ENCODE peak calls at places on chromosome X, in ten cellular contexts. H, B, Z, G, Q, F, V, L, J and Y are unnamed samples.

GRCh38 chrX:32591589-32591988 is 619.8 kb downstream of the DMD start:
- DNase-seq in L (no peak), B (no peak), Z (no peak), V (no peak), F (no peak), H (no peak), G (no peak), J (no peak), Q (no peak), Y (no peak)

GRCh38 chrX:46587158-46587557 is 13.6 kb downstream of the CHST7 start:
- DNase-seq in H (peak), L (no peak), Z (no peak), B (peak), J (no peak), F (no peak), G (no peak), V (no peak), Q (no peak), Y (no peak)

GRCh38 chrX:29478336-29479069 is 736.9 kb upstream of the MAGEB2 start:
- DNase-seq in V (no peak), J (no peak), F (no peak), Q (peak), L (peak), H (peak), G (peak), B (peak), Z (peak), Y (no peak)

GRCh38 chrX:724256-724655 is 93.7 kb downstream of the SHOX start:
- DNase-seq in F (no peak), G (no peak), B (peak), J (no peak), L (no peak), Z (no peak), H (peak), Q (no peak), V (no peak), Y (no peak)

GRCh38 chrX:107567370-107567769 is 60.9 kb upstream of the PRPS1 start:
- DNase-seq in G (no peak), L (no peak), B (no peak), H (no peak), Q (no peak), V (no peak), J (no peak), Z (no peak), F (no peak), Y (no peak)

GRCh38 chrX:97074400-97074799 is 190.7 kb downstream of the RPA4 start:
- DNase-seq in J (no peak), F (no peak), B (no peak), L (no peak), H (peak), G (no peak), Z (no peak), Q (no peak), V (no peak), Y (no peak)

GRCh38 chrX:96770315-96770714 is 85.7 kb downstream of the DIAPH2 start:
- DNase-seq in Q (peak), H (peak), G (no peak), F (no peak), L (peak), B (peak), J (no peak), Z (no peak), V (peak), Y (no peak)

GRCh38 chrX:50180073-50180940 is 20.5 kb downstream of the AKAP4 start:
- DNase-seq in G (no peak), B (peak), L (no peak), H (peak), Q (peak), J (no peak), V (no peak), F (no peak), Z (no peak), Y (no peak)

GRCh38 chrX:17689971-17690409 is 47.3 kb upstream of the SCML1 start:
- DNase-seq in G (no peak), Q (peak), J (peak), B (peak), L (peak), H (peak), Z (no peak), V (peak), F (no peak), Y (no peak)

GRCh38 chrX:108312938-108313337 is 125.3 kb downstream of the COL4A6 start:
- DNase-seq in Z (no peak), V (peak), G (peak), B (peak), F (no peak), H (peak), L (peak), Q (peak), J (no peak), Y (peak)

GRCh38 chrX:40132751-40133150 is 35.0 kb upstream of the BCOR start:
- DNase-seq in V (no peak), J (peak), F (no peak), G (no peak), H (peak), Z (no peak), B (no peak), Q (no peak), L (no peak), Y (peak)

GRCh38 chrX:130071611-130072349 is 38.5 kb downstream of the ELF4 start:
- DNase-seq in V (no peak), H (no peak), Z (no peak), Q (no peak), G (no peak), J (no peak), L (no peak), F (peak), B (no peak), Y (no peak)

GRCh38 chrX:136768469-136769084 is 12.2 kb downstream of the ARHGEF6 start:
- DNase-seq in H (peak), B (peak), G (peak), Q (peak), F (peak), L (peak), J (peak), V (peak), Z (peak), Y (peak)

GRCh38 chrX:29813174-29813573 is 402.2 kb upstream of the MAGEB2 start:
- DNase-seq in J (no peak), H (no peak), L (no peak), B (peak), V (no peak), Q (no peak), F (no peak), G (no peak), Z (no peak), Y (no peak)

GRCh38 chrX:96474357-96475125 is 210.1 kb upstream of the DIAPH2 start:
- DNase-seq in L (no peak), F (no peak), V (no peak), Q (no peak), G (no peak), J (no peak), B (no peak), H (no peak), Z (no peak), Y (no peak)

GRCh38 chrX:46547857-46548256 is 2.6 kb upstream of the ZNF674 start:
- DNase-seq in Q (no peak), J (no peak), V (no peak), L (no peak), F (no peak), Z (no peak), H (peak), G (no peak), B (no peak), Y (no peak)

GRCh38 chrX:10939384-10939783 is 171.7 kb upstream of the HCCS start:
- DNase-seq in F (no peak), G (peak), L (no peak), B (no peak), J (no peak), Z (no peak), Q (no peak), V (no peak), H (no peak), Y (no peak)

GRCh38 chrX:39559229-39559628 is 538.5 kb downstream of the BCOR start:
- DNase-seq in B (no peak), Z (no peak), H (peak), V (no peak), G (no peak), J (no peak), Q (no peak), F (no peak), L (no peak), Y (no peak)

GRCh38 chrX:30212172-30212571 is 3.2 kb upstream of the MAGEB2 start:
- DNase-seq in J (no peak), F (no peak), H (no peak), V (no peak), B (no peak), L (no peak), G (no peak), Z (no peak), Q (no peak), Y (no peak)

GRCh38 chrX:65971151-65971550 is 68.7 kb downstream of the VSIG4 start:
- DNase-seq in B (no peak), L (no peak), H (no peak), G (no peak), Q (no peak), F (peak), J (no peak), V (no peak), Z (no peak), Y (no peak)

GRCh38 chrX:97070346-97070745 is 186.6 kb downstream of the RPA4 start:
- DNase-seq in Q (no peak), H (no peak), B (no peak), G (no peak), L (no peak), J (no peak), F (no peak), Z (no peak), V (no peak), Y (no peak)

GRCh38 chrX:40273356-40274050 is 175.7 kb upstream of the BCOR start:
- DNase-seq in Z (no peak), G (no peak), L (peak), J (no peak), V (no peak), B (no peak), H (no peak), Q (no peak), F (no peak), Y (peak)

GRCh38 chrX:53398216-53398615 is 24.2 kb downstream of the SMC1A start:
- DNase-seq in Q (no peak), B (no peak), J (no peak), H (peak), Z (no peak), F (no peak), V (no peak), G (no peak), L (no peak), Y (no peak)

GRCh38 chrX:111168314-111168713 is 72.3 kb downstream of the PAK3 start:
- DNase-seq in G (no peak), B (peak), L (peak), F (no peak), H (peak), Q (peak), Z (no peak), J (no peak), V (no peak), Y (no peak)

GRCh38 chrX:155334486-155335316 is at the start of gene CLIC2:
- DNase-seq in V (no peak), F (no peak), J (no peak), L (no peak), B (peak), H (peak), Z (peak), Q (no peak), G (no peak), Y (peak)

GRCh38 chrX:124984140-124984813 is 335.4 kb upstream of the TEX13C start:
- DNase-seq in J (no peak), B (no peak), G (no peak), V (no peak), Z (no peak), L (no peak), F (no peak), Q (no peak), H (no peak), Y (no peak)

GRCh38 chrX:69317721-69318120 is 152.5 kb upstream of the PJA1 start:
- DNase-seq in J (no peak), L (no peak), V (no peak), G (no peak), Q (no peak), F (no peak), B (no peak), Z (no peak), H (no peak), Y (no peak)

GRCh38 chrX:12497832-12498591 is 293.2 kb upstream of the PRPS2 start:
- DNase-seq in Z (no peak), F (no peak), J (no peak), G (no peak), L (peak), V (no peak), Q (peak), H (no peak), B (peak), Y (no peak)

GRCh38 chrX:129843209-129843458 is 552 bp downstream of the ZDHHC9 start:
- DNase-seq in L (no peak), V (no peak), H (no peak), G (no peak), J (no peak), Z (no peak), Q (no peak), F (no peak), B (no peak), Y (no peak)

GRCh38 chrX:141278306-141278705 is 36.0 kb upstream of the SPANXC start:
- DNase-seq in V (no peak), B (peak), J (no peak), F (no peak), G (no peak), Z (no peak), H (peak), L (peak), Q (peak), Y (no peak)

GRCh38 chrX:9285342-9285771 is 179.5 kb upstream of the TBL1X start:
- DNase-seq in J (no peak), L (no peak), Z (no peak), F (no peak), V (no peak), Q (no peak), B (peak), H (no peak), G (no peak), Y (no peak)

GRCh38 chrX:2183193-2183725 is 317.5 kb downstream of the DHRSX start:
- DNase-seq in Z (no peak), H (no peak), V (no peak), F (no peak), B (no peak), J (no peak), L (no peak), G (peak), Q (no peak), Y (no peak)

GRCh38 chrX:133215747-133216146 is 2.4 kb downstream of the TFDP3 start:
- DNase-seq in Z (no peak), L (peak), B (peak), J (no peak), H (peak), F (no peak), Q (peak), V (no peak), G (no peak), Y (no peak)

GRCh38 chrX:108731144-108731543 is 5.2 kb downstream of the IRS4 start:
- DNase-seq in H (no peak), B (no peak), G (no peak), Z (no peak), J (no peak), Q (no peak), V (no peak), L (no peak), F (no peak), Y (no peak)

GRCh38 chrX:63740382-63740781 is 44.6 kb downstream of the ARHGEF9 start:
- DNase-seq in G (no peak), J (no peak), Z (no peak), B (no peak), H (no peak), V (no peak), Q (no peak), L (no peak), F (no peak), Y (no peak)

GRCh38 chrX:40154853-40155616 is 57.3 kb upstream of the BCOR start:
- DNase-seq in Q (no peak), L (no peak), G (no peak), B (peak), J (peak), Z (no peak), F (peak), H (peak), V (no peak), Y (peak)

GRCh38 chrX:17587352-17587751 is 149.9 kb upstream of the SCML1 start:
- DNase-seq in J (no peak), H (no peak), G (no peak), F (no peak), V (no peak), Q (no peak), Z (no peak), B (no peak), L (no peak), Y (no peak)

GRCh38 chrX:131262738-131263679 is 26.1 kb downstream of the IGSF1 start:
- DNase-seq in L (peak), G (peak), V (no peak), Q (peak), F (no peak), B (peak), J (no peak), Z (no peak), H (peak), Y (no peak)